ENCODE peak calls at places on chromosomes 7 and 10, in ten cellular contexts. N is heart right ventricle; W is stimulated activated CD8-positive, alpha-beta memory T cell treated with anti-CD3 and anti-CD28 coated beads, Interleukin-7, amount 100 ng/mL, for 1 hour; Z is GM23338; U is activated T-helper 1 cell treated with anti-CD3 and anti-CD28 coated beads, Interleukin-12 subunit alpha, Interleukin-12 subunit beta, Interleukin-2, Interleukin-4 antibody, amounts not matched to agents 30 ng/mL and 10 ng/mL and 1 ng/mL, durations not matched to agents 14 hours and 24 hours and 36 hours; K is fibroblast of gingiva; R is sigmoid colon; E is activated CD8-positive, alpha-beta memory T cell treated with anti-CD3 and anti-CD28 coated beads for 48 hours; M is stimulated activated CD4-positive, alpha-beta T cell treated with anti-CD3 and anti-CD28 coated beads, Interleukin-1b, Interleukin-23, amount 100 ng/mL, for 24 hours; I is GM23248. D is an unnamed sample.

GRCh38 chr7:148772297-148773089 is 73.8 kb downstream of the CUL1 start:
- DNase-seq in I (peak), E (no peak), N (no peak), R (no peak), M (peak), U (no peak), Z (no peak), W (no peak), K (peak), D (no peak)

GRCh38 chr7:14380881-14381280 is 391.4 kb upstream of the ETV1 start:
- DNase-seq in W (no peak), Z (peak), R (no peak), K (no peak), M (no peak), U (no peak), E (no peak), N (no peak), I (peak), D (no peak)

GRCh38 chr10:106982248-106982647 is 182.3 kb downstream of the SORCS1 start:
- DNase-seq in K (no peak), W (no peak), N (no peak), R (no peak), I (no peak), Z (no peak), U (no peak), E (no peak), M (no peak), D (no peak)

GRCh38 chr10:35223016-35223415 is 96.4 kb downstream of the CREM start:
- DNase-seq in M (no peak), W (no peak), N (no peak), E (no peak), R (no peak), I (no peak), U (no peak), K (no peak), Z (peak), D (no peak)

GRCh38 chr10:104260775-104261115 is 6.1 kb downstream of the GSTO1 start:
- DNase-seq in I (peak), K (peak), U (no peak), W (no peak), R (no peak), Z (no peak), N (no peak), E (no peak), M (no peak), D (no peak)

GRCh38 chr10:123357363-123358075 is 203.3 kb downstream of the BUB3 start:
- DNase-seq in U (no peak), M (no peak), R (no peak), I (no peak), N (no peak), E (no peak), K (no peak), Z (peak), W (no peak), D (no peak)

GRCh38 chr10:130179640-130180039 is 43.4 kb downstream of the GLRX3 start:
- DNase-seq in K (peak), N (no peak), Z (peak), R (no peak), E (no peak), I (peak), M (no peak), W (no peak), U (peak), D (no peak)

GRCh38 chr7:105618016-105618296 is 36.7 kb upstream of the EFCAB10 start:
- DNase-seq in E (no peak), I (no peak), U (no peak), Z (no peak), N (no peak), M (no peak), K (no peak), W (no peak), R (peak), D (no peak)

GRCh38 chr7:30840176-30841024 is 69.2 kb downstream of the MINDY4 start:
- DNase-seq in E (no peak), N (no peak), W (no peak), I (no peak), K (no peak), U (no peak), Z (no peak), M (no peak), R (no peak), D (no peak)

GRCh38 chr10:48476279-48476982 is 128.4 kb downstream of the ARHGAP22 start:
- DNase-seq in U (no peak), M (no peak), R (peak), N (no peak), K (no peak), E (no peak), I (no peak), W (no peak), Z (no peak), D (no peak)

GRCh38 chr7:99024066-99024465 is 119.8 kb downstream of the SMURF1 start:
- DNase-seq in W (no peak), Z (no peak), R (no peak), U (no peak), N (no peak), E (no peak), I (no peak), M (no peak), K (peak), D (no peak)

GRCh38 chr10:30055094-30055701 is 4.2 kb downstream of the JCAD start:
- DNase-seq in K (peak), E (no peak), N (no peak), M (no peak), Z (no peak), U (no peak), W (no peak), R (peak), I (peak), D (no peak)

GRCh38 chr7:150727381-150727780 is 9.8 kb upstream of the GIMAP5 start:
- DNase-seq in K (no peak), M (no peak), E (no peak), R (no peak), I (no peak), U (no peak), W (no peak), Z (no peak), N (no peak), D (no peak)

GRCh38 chr10:70052462-70053211 is at the start of gene MACROH2A2:
- DNase-seq in M (no peak), I (peak), W (no peak), E (no peak), N (peak), R (peak), K (peak), Z (peak), U (no peak), D (no peak)

GRCh38 chr7:63899691-63900393 is 98.8 kb upstream of the ZNF722 start:
- DNase-seq in N (peak), Z (no peak), R (peak), W (peak), E (peak), U (peak), M (peak), I (peak), K (no peak), D (peak)

GRCh38 chr7:105426606-105427146 is 38.0 kb upstream of the SRPK2 start:
- DNase-seq in W (no peak), U (no peak), Z (no peak), I (no peak), E (no peak), N (no peak), R (no peak), K (no peak), M (no peak), D (no peak)

GRCh38 chr10:95312986-95313495 is 22.2 kb upstream of the PDLIM1 start:
- DNase-seq in W (no peak), U (no peak), N (no peak), I (no peak), R (peak), K (no peak), Z (peak), M (no peak), E (no peak), D (no peak)

GRCh38 chr10:19683965-19684364 is 132.3 kb upstream of the PLXDC2 start:
- DNase-seq in Z (peak), N (no peak), U (no peak), W (no peak), K (peak), I (peak), R (no peak), E (no peak), M (no peak), D (no peak)

GRCh38 chr7:158804335-158804734 is 25.0 kb downstream of the ESYT2 start:
- DNase-seq in U (no peak), I (no peak), N (no peak), W (no peak), R (no peak), K (no peak), E (no peak), Z (no peak), M (no peak), D (no peak)

GRCh38 chr10:119217937-119218579 is 10.7 kb downstream of the GRK5 start:
- DNase-seq in E (no peak), M (no peak), K (peak), Z (no peak), W (no peak), U (no peak), R (peak), N (no peak), I (no peak), D (no peak)

GRCh38 chr10:34707656-34708055 is 107.4 kb downstream of the PARD3 start:
- DNase-seq in W (no peak), K (no peak), I (no peak), E (no peak), R (no peak), N (no peak), M (no peak), Z (no peak), U (no peak), D (no peak)

GRCh38 chr10:91629715-91630549 is 2.9 kb downstream of the PPP1R3C start:
- DNase-seq in K (peak), W (no peak), I (no peak), R (no peak), U (no peak), Z (no peak), M (no peak), N (no peak), E (no peak), D (no peak)

GRCh38 chr10:97573021-97573420 is 442 bp downstream of the ANKRD2 start:
- DNase-seq in Z (no peak), I (peak), E (no peak), K (no peak), R (no peak), W (no peak), M (no peak), U (no peak), N (no peak), D (no peak)

GRCh38 chr7:77837966-77838365 is 39.4 kb downstream of the PHTF2 start:
- DNase-seq in R (no peak), I (no peak), K (no peak), U (no peak), E (no peak), Z (no peak), W (no peak), N (no peak), M (no peak), D (no peak)

GRCh38 chr7:70392282-70392681 is 739.7 kb upstream of the GALNT17 start:
- DNase-seq in I (peak), N (no peak), R (no peak), W (no peak), M (no peak), K (peak), U (no peak), E (no peak), Z (no peak), D (no peak)

GRCh38 chr7:79064187-79064823 is 389.2 kb downstream of the MAGI2 start:
- DNase-seq in W (no peak), Z (no peak), N (no peak), M (no peak), R (no peak), K (no peak), I (no peak), U (no peak), E (no peak), D (no peak)

GRCh38 chr7:80740778-80741545 is 102.5 kb downstream of the CD36 start:
- DNase-seq in W (no peak), K (peak), U (no peak), N (no peak), R (no peak), M (no peak), Z (peak), I (peak), E (no peak), D (no peak)

GRCh38 chr10:96619120-96619519 is 32.3 kb upstream of the TM9SF3 start:
- DNase-seq in R (no peak), Z (no peak), M (no peak), I (no peak), W (no peak), U (no peak), E (no peak), N (peak), K (no peak), D (no peak)

GRCh38 chr7:9280088-9280487 is 846.7 kb downstream of the NXPH1 start:
- DNase-seq in M (no peak), U (no peak), W (no peak), E (no peak), R (no peak), N (no peak), Z (peak), I (no peak), K (no peak), D (no peak)

GRCh38 chr7:445563-446288 is 73.9 kb downstream of the PDGFA start:
- DNase-seq in E (no peak), M (no peak), N (no peak), I (no peak), U (no peak), Z (peak), R (no peak), W (no peak), K (no peak), D (no peak)

GRCh38 chr7:83486957-83487356 is 162.0 kb downstream of the SEMA3E start:
- DNase-seq in W (no peak), Z (no peak), N (no peak), E (no peak), M (no peak), K (no peak), R (no peak), I (peak), U (no peak), D (no peak)

D was measured in omental fat pad.